ENCODE peak calls at places on chromosomes 12 and 14, in five cellular contexts. S is H1, N is posterior cingulate gyrus, X is KG1, W is psoas muscle. P is an unnamed sample.

GRCh38 chr12:131703161-131703560 is 7.7 kb upstream of the SFSWAP start:
- DNase-seq in S (no peak), N (no peak), X (no peak), W (no peak), P (no peak)

GRCh38 chr12:32181498-32182175 is 75.0 kb downstream of the BICD1 start:
- DNase-seq in S (no peak), N (no peak), X (no peak), W (no peak), P (no peak)

GRCh38 chr12:32296541-32296940 is 102.8 kb upstream of the FGD4 start:
- DNase-seq in S (no peak), N (no peak), X (no peak), W (no peak), P (no peak)

GRCh38 chr12:86713121-86713520 is 456.9 kb upstream of the MGAT4C start:
- DNase-seq in S (no peak), N (no peak), X (no peak), W (no peak), P (no peak)

GRCh38 chr14:81386379-81386778 is 13.7 kb downstream of the STON2 start:
- DNase-seq in S (no peak), N (no peak), X (no peak), W (no peak), P (no peak)

GRCh38 chr12:71438670-71439361 is 782 bp upstream of the LGR5 start:
- DNase-seq in S (no peak), N (peak; percentile 14), X (no peak), W (no peak), P (no peak)

GRCh38 chr14:72495668-72496067 is 398.2 kb downstream of the DPF3 start:
- DNase-seq in S (no peak), N (no peak), X (no peak), W (no peak), P (no peak)

GRCh38 chr12:59067068-59067467 is 146.8 kb upstream of the LRIG3 start:
- DNase-seq in S (no peak), N (no peak), X (no peak), W (no peak), P (no peak)

GRCh38 chr12:66688836-66689439 is 10.1 kb upstream of the GRIP1 start:
- DNase-seq in S (peak; percentile 41), N (peak; percentile 36), X (peak; percentile 18), W (no peak), P (no peak)

GRCh38 chr12:96020314-96021003 is 14.9 kb downstream of the LTA4H start:
- DNase-seq in S (no peak), N (no peak), X (no peak), W (no peak), P (no peak)

GRCh38 chr12:100796616-100797015 is 2.0 kb downstream of the ANO4 start:
- DNase-seq in S (no peak), N (no peak), X (no peak), W (no peak), P (no peak)

GRCh38 chr14:87131879-87132278 is 861.1 kb downstream of the GALC start:
- DNase-seq in S (no peak), N (no peak), X (no peak), W (no peak), P (no peak)

GRCh38 chr12:128940974-128941373 is 87.7 kb downstream of the GLT1D1 start:
- DNase-seq in S (no peak), N (no peak), X (no peak), W (no peak), P (no peak)

GRCh38 chr14:89025581-89026236 is 201.3 kb downstream of the TTC8 start:
- DNase-seq in S (no peak), N (no peak), X (no peak), W (no peak), P (no peak)

GRCh38 chr12:67426067-67426466 is 156.9 kb downstream of the CAND1 start:
- DNase-seq in S (no peak), N (no peak), X (no peak), W (no peak), P (no peak)

GRCh38 chr12:12398026-12398859 is 41.4 kb downstream of the BORCS5 start:
- DNase-seq in S (no peak), N (no peak), X (no peak), W (peak; percentile 60), P (no peak)

GRCh38 chr12:3673960-3674708 is 78.8 kb downstream of the CRACR2A start:
- DNase-seq in S (no peak), N (no peak), X (no peak), W (no peak), P (no peak)

GRCh38 chr14:54901380-54902142 is 1.1 kb downstream of the GCH1 start:
- DNase-seq in S (no peak), N (no peak), X (no peak), W (no peak), P (no peak)

GRCh38 chr12:3371018-3371417 is 120.0 kb upstream of the PRMT8 start:
- DNase-seq in S (no peak), N (no peak), X (no peak), W (no peak), P (no peak)

GRCh38 chr12:116863275-116863767 is 17.9 kb downstream of the HRK start:
- DNase-seq in S (peak; percentile 47), N (no peak), X (no peak), W (no peak), P (no peak)

GRCh38 chr12:67269632-67270578 is 747 bp downstream of the CAND1 start:
- DNase-seq in S (no peak), N (peak; percentile 44), X (peak; percentile 23), W (peak; percentile 43), P (peak; percentile 63)

GRCh38 chr14:75277796-75278421 is 719 bp upstream of the FOS start:
- DNase-seq in S (no peak), N (no peak), X (peak; percentile 27), W (no peak), P (no peak)

GRCh38 chr14:103298620-103299019 is 35.4 kb upstream of the EIF5 start:
- DNase-seq in S (no peak), N (no peak), X (no peak), W (no peak), P (no peak)

GRCh38 chr14:65226824-65227604 is 124.7 kb upstream of the MAX start:
- DNase-seq in S (no peak), N (no peak), X (no peak), W (no peak), P (no peak)

GRCh38 chr12:12660201-12660600 is 35.8 kb downstream of the GPR19 start:
- DNase-seq in S (no peak), N (no peak), X (no peak), W (no peak), P (no peak)

GRCh38 chr14:65080954-65081747 is 21.2 kb downstream of the MAX start:
- DNase-seq in S (no peak), N (no peak), X (no peak), W (no peak), P (no peak)

GRCh38 chr14:101174522-101174838 is 271.0 kb upstream of the RTL1 start:
- DNase-seq in S (no peak), N (no peak), X (no peak), W (no peak), P (no peak)

GRCh38 chr12:6442799-6443198 is 2.0 kb upstream of the CD27 start:
- DNase-seq in S (no peak), N (no peak), X (no peak), W (no peak), P (no peak)